ENCODE peak calls at places on chromosomes 13 and 19, in eight cellular contexts. One of them, this sample, is unnamed.

GRCh38 chr19:49588370-49589122 is 2.4 kb upstream of the PRR12 start:
- DNase-seq in tibial artery: no peak
- DNase-seq in ovary: no peak
- DNase-seq in omental fat pad: no peak
- DNase-seq in fibroblast of lung: no peak
- DNase-seq in right lobe of liver: no peak
- DNase-seq in cardiac fibroblast: no peak
- DNase-seq in RWPE1: no peak
- DNase-seq in this sample: no peak

GRCh38 chr13:23460921-23461320 is 27.4 kb upstream of the SACS start:
- DNase-seq in cardiac fibroblast: no peak
- DNase-seq in fibroblast of lung: no peak
- DNase-seq in ovary: no peak
- DNase-seq in omental fat pad: no peak
- DNase-seq in right lobe of liver: no peak
- DNase-seq in tibial artery: no peak
- DNase-seq in RWPE1: no peak
- DNase-seq in this sample: no peak

GRCh38 chr13:34243396-34243795 is 425.4 kb downstream of the RFC3 start:
- DNase-seq in ovary: no peak
- DNase-seq in RWPE1: no peak
- DNase-seq in tibial artery: no peak
- DNase-seq in right lobe of liver: no peak
- DNase-seq in cardiac fibroblast: no peak
- DNase-seq in fibroblast of lung: no peak
- DNase-seq in omental fat pad: no peak
- DNase-seq in this sample: no peak

GRCh38 chr19:48867922-48868195 is 558 bp downstream of the PLEKHA4 start:
- DNase-seq in RWPE1: no peak
- DNase-seq in right lobe of liver: no peak
- DNase-seq in fibroblast of lung: no peak
- DNase-seq in tibial artery: no peak
- DNase-seq in omental fat pad: no peak
- DNase-seq in ovary: peak; percentile 54
- DNase-seq in cardiac fibroblast: no peak
- DNase-seq in this sample: no peak

GRCh38 chr19:38526430-38526829 is 91.3 kb downstream of the MAP4K1 start:
- DNase-seq in tibial artery: no peak
- DNase-seq in right lobe of liver: no peak
- DNase-seq in cardiac fibroblast: no peak
- DNase-seq in omental fat pad: no peak
- DNase-seq in ovary: no peak
- DNase-seq in RWPE1: no peak
- DNase-seq in fibroblast of lung: no peak
- DNase-seq in this sample: no peak

GRCh38 chr19:43311706-43312105 is 41.8 kb upstream of the CD177 start:
- DNase-seq in omental fat pad: no peak
- DNase-seq in tibial artery: no peak
- DNase-seq in right lobe of liver: no peak
- DNase-seq in ovary: no peak
- DNase-seq in cardiac fibroblast: no peak
- DNase-seq in fibroblast of lung: no peak
- DNase-seq in RWPE1: no peak
- DNase-seq in this sample: no peak

GRCh38 chr19:23527797-23528196 is 132.5 kb upstream of the ZNF91 start:
- DNase-seq in cardiac fibroblast: no peak
- DNase-seq in RWPE1: no peak
- DNase-seq in omental fat pad: no peak
- DNase-seq in fibroblast of lung: no peak
- DNase-seq in ovary: no peak
- DNase-seq in tibial artery: no peak
- DNase-seq in right lobe of liver: no peak
- DNase-seq in this sample: no peak

GRCh38 chr13:30047154-30047874 is 196.9 kb upstream of the UBL3 start:
- DNase-seq in fibroblast of lung: peak; percentile 81
- DNase-seq in right lobe of liver: no peak
- DNase-seq in tibial artery: no peak
- DNase-seq in omental fat pad: no peak
- DNase-seq in RWPE1: no peak
- DNase-seq in cardiac fibroblast: no peak
- DNase-seq in ovary: no peak
- DNase-seq in this sample: no peak

GRCh38 chr13:110396913-110397379 is 89.9 kb downstream of the COL4A2 start:
- DNase-seq in fibroblast of lung: peak; percentile 100
- DNase-seq in ovary: peak; percentile 87
- DNase-seq in cardiac fibroblast: peak; percentile 100
- DNase-seq in omental fat pad: peak; percentile 78
- DNase-seq in right lobe of liver: no peak
- DNase-seq in RWPE1: peak; percentile 84
- DNase-seq in tibial artery: peak; percentile 98
- DNase-seq in this sample: no peak

GRCh38 chr13:46473806-46474205 is 79.2 kb upstream of the LRCH1 start:
- DNase-seq in omental fat pad: no peak
- DNase-seq in cardiac fibroblast: no peak
- DNase-seq in RWPE1: no peak
- DNase-seq in ovary: no peak
- DNase-seq in fibroblast of lung: no peak
- DNase-seq in tibial artery: no peak
- DNase-seq in right lobe of liver: no peak
- DNase-seq in this sample: no peak

GRCh38 chr13:46478641-46479040 is 74.3 kb upstream of the LRCH1 start:
- DNase-seq in ovary: no peak
- DNase-seq in cardiac fibroblast: peak; percentile 26
- DNase-seq in right lobe of liver: no peak
- DNase-seq in RWPE1: no peak
- DNase-seq in tibial artery: no peak
- DNase-seq in omental fat pad: no peak
- DNase-seq in fibroblast of lung: no peak
- DNase-seq in this sample: no peak

GRCh38 chr13:46472384-46472783 is 80.6 kb upstream of the LRCH1 start:
- DNase-seq in fibroblast of lung: no peak
- DNase-seq in RWPE1: no peak
- DNase-seq in omental fat pad: no peak
- DNase-seq in ovary: no peak
- DNase-seq in cardiac fibroblast: no peak
- DNase-seq in right lobe of liver: no peak
- DNase-seq in tibial artery: no peak
- DNase-seq in this sample: no peak

GRCh38 chr13:46476174-46476573 is 76.8 kb upstream of the LRCH1 start:
- DNase-seq in omental fat pad: no peak
- DNase-seq in RWPE1: no peak
- DNase-seq in fibroblast of lung: no peak
- DNase-seq in ovary: no peak
- DNase-seq in cardiac fibroblast: peak; percentile 28
- DNase-seq in tibial artery: no peak
- DNase-seq in right lobe of liver: no peak
- DNase-seq in this sample: no peak

DNA sequence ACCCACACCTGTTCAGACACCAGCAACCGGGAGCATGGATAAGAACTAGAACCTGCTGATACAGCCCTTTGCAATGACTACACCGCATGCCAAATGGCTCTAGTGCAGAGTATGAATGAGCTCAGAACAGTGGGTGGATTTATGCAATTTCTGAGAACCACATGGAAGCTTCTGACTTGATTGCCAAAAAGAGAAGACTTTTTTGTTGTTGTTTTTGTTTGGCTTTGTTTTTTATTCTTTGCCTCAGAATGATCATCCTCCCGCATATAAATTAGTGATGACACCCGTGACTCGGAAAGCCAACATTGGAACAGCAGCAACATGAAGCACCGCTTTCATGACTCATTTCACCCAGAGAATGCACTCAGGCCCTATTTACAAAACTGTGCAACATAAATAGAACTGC is 77.4 kb upstream of the LRCH1 start:
- DNase-seq in ovary: no peak
- DNase-seq in cardiac fibroblast: peak; percentile 77
- DNase-seq in tibial artery: peak; percentile 48
- DNase-seq in right lobe of liver: no peak
- DNase-seq in fibroblast of lung: peak; percentile 45
- DNase-seq in RWPE1: no peak
- DNase-seq in omental fat pad: no peak
- DNase-seq in this sample: no peak
- TF ChIP-seq CTCF in ovary: no peak
- TF ChIP-seq CTCF in cardiac fibroblast: no peak
- TF ChIP-seq CTCF in tibial artery: no peak
- TF ChIP-seq CTCF in right lobe of liver: no peak
- TF ChIP-seq CTCF in fibroblast of lung: no peak
- TF ChIP-seq CTCF in RWPE1: no peak
- TF ChIP-seq CTCF in omental fat pad: no peak
- TF ChIP-seq CTCF in this sample: no peak

GRCh38 chr13:44575741-44576395 is at the start of gene TSC22D1:
- DNase-seq in cardiac fibroblast: peak; percentile 62
- DNase-seq in ovary: peak; percentile 59
- DNase-seq in right lobe of liver: no peak
- DNase-seq in tibial artery: peak; percentile 43
- DNase-seq in fibroblast of lung: peak; percentile 66
- DNase-seq in omental fat pad: no peak
- DNase-seq in RWPE1: peak; percentile 20
- DNase-seq in this sample: peak; percentile 37
- TF ChIP-seq CTCF in cardiac fibroblast: no peak
- TF ChIP-seq CTCF in ovary: no peak
- TF ChIP-seq CTCF in right lobe of liver: no peak
- TF ChIP-seq CTCF in tibial artery: no peak
- TF ChIP-seq CTCF in fibroblast of lung: no peak
- TF ChIP-seq CTCF in omental fat pad: no peak
- TF ChIP-seq CTCF in RWPE1: no peak
- TF ChIP-seq CTCF in this sample: peak; percentile 9

GRCh38 chr19:37362733-37363132 is 8.2 kb upstream of the ZNF527 start:
- DNase-seq in tibial artery: no peak
- DNase-seq in omental fat pad: no peak
- DNase-seq in fibroblast of lung: no peak
- DNase-seq in ovary: no peak
- DNase-seq in cardiac fibroblast: peak; percentile 17
- DNase-seq in RWPE1: no peak
- DNase-seq in right lobe of liver: no peak
- DNase-seq in this sample: no peak
- TF ChIP-seq CTCF in tibial artery: no peak
- TF ChIP-seq CTCF in omental fat pad: no peak
- TF ChIP-seq CTCF in fibroblast of lung: no peak
- TF ChIP-seq CTCF in ovary: no peak
- TF ChIP-seq CTCF in cardiac fibroblast: peak; percentile 7
- TF ChIP-seq CTCF in RWPE1: no peak
- TF ChIP-seq CTCF in right lobe of liver: no peak
- TF ChIP-seq CTCF in this sample: peak; percentile 15

GRCh38 chr19:4457654-4458406 is at the start of gene UBXN6:
- DNase-seq in omental fat pad: peak; percentile 92
- DNase-seq in tibial artery: peak; percentile 99
- DNase-seq in RWPE1: peak; percentile 96
- DNase-seq in ovary: peak; percentile 97
- DNase-seq in right lobe of liver: peak; percentile 99
- DNase-seq in fibroblast of lung: peak; percentile 99
- DNase-seq in cardiac fibroblast: peak; percentile 99
- DNase-seq in this sample: peak; percentile 97
- TF ChIP-seq CTCF in omental fat pad: no peak
- TF ChIP-seq CTCF in tibial artery: no peak
- TF ChIP-seq CTCF in RWPE1: no peak
- TF ChIP-seq CTCF in ovary: no peak
- TF ChIP-seq CTCF in right lobe of liver: no peak
- TF ChIP-seq CTCF in fibroblast of lung: no peak
- TF ChIP-seq CTCF in cardiac fibroblast: no peak
- TF ChIP-seq CTCF in this sample: no peak

GRCh38 chr19:46372901-46373572 is 26.1 kb downstream of the PPP5C start:
- DNase-seq in fibroblast of lung: peak; percentile 63
- DNase-seq in right lobe of liver: peak; percentile 45
- DNase-seq in omental fat pad: no peak
- DNase-seq in tibial artery: no peak
- DNase-seq in cardiac fibroblast: peak; percentile 67
- DNase-seq in ovary: peak; percentile 20
- DNase-seq in RWPE1: peak; percentile 60
- DNase-seq in this sample: no peak
- TF ChIP-seq CTCF in fibroblast of lung: peak; percentile 39
- TF ChIP-seq CTCF in right lobe of liver: no peak
- TF ChIP-seq CTCF in omental fat pad: no peak
- TF ChIP-seq CTCF in tibial artery: no peak
- TF ChIP-seq CTCF in cardiac fibroblast: peak; percentile 43
- TF ChIP-seq CTCF in ovary: no peak
- TF ChIP-seq CTCF in RWPE1: peak; percentile 59
- TF ChIP-seq CTCF in this sample: peak; percentile 49

GRCh38 chr13:36736119-36736726 is 62.4 kb downstream of the SERTM1 start:
- DNase-seq in cardiac fibroblast: peak; percentile 82
- DNase-seq in RWPE1: peak; percentile 38
- DNase-seq in omental fat pad: no peak
- DNase-seq in fibroblast of lung: peak; percentile 55
- DNase-seq in ovary: peak; percentile 32
- DNase-seq in tibial artery: no peak
- DNase-seq in right lobe of liver: peak; percentile 56
- DNase-seq in this sample: peak; percentile 65
- TF ChIP-seq CTCF in cardiac fibroblast: peak; percentile 57
- TF ChIP-seq CTCF in RWPE1: peak; percentile 65
- TF ChIP-seq CTCF in omental fat pad: no peak
- TF ChIP-seq CTCF in fibroblast of lung: peak; percentile 65
- TF ChIP-seq CTCF in ovary: peak; percentile 31
- TF ChIP-seq CTCF in tibial artery: peak; percentile 63
- TF ChIP-seq CTCF in right lobe of liver: peak; percentile 67
- TF ChIP-seq CTCF in this sample: peak; percentile 84

DNA sequence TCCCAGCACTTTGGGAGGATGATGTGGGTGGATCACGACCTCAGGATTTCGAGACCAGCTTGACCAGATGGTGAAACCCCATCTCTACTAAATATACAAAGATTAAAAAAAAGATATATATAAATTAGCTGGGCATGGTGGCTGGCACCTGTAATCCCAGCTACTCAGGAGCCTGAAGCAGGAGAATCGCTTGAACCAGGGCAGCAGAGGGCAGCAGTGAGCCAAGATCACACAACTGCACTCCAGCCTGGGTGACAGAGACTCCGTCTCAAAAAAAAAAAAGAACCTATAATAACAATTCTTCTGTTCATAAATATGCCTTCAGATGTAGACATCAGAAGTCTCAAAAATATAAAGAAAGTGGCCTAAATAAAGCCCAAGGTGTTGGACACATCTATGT is 7.6 kb downstream of the ZNF737 start:
- DNase-seq in omental fat pad: no peak
- DNase-seq in cardiac fibroblast: no peak
- DNase-seq in tibial artery: no peak
- DNase-seq in right lobe of liver: no peak
- DNase-seq in RWPE1: no peak
- DNase-seq in fibroblast of lung: no peak
- DNase-seq in ovary: peak; percentile 54
- DNase-seq in this sample: no peak
- TF ChIP-seq CTCF in omental fat pad: no peak
- TF ChIP-seq CTCF in cardiac fibroblast: no peak
- TF ChIP-seq CTCF in tibial artery: no peak
- TF ChIP-seq CTCF in right lobe of liver: peak; percentile 8
- TF ChIP-seq CTCF in RWPE1: no peak
- TF ChIP-seq CTCF in fibroblast of lung: no peak
- TF ChIP-seq CTCF in ovary: no peak
- TF ChIP-seq CTCF in this sample: peak; percentile 35

GRCh38 chr19:13877303-13877702 is 369 bp downstream of the NANOS3 start:
- DNase-seq in cardiac fibroblast: no peak
- DNase-seq in right lobe of liver: no peak
- DNase-seq in ovary: no peak
- DNase-seq in tibial artery: no peak
- DNase-seq in RWPE1: no peak
- DNase-seq in omental fat pad: no peak
- DNase-seq in fibroblast of lung: no peak
- DNase-seq in this sample: no peak
- TF ChIP-seq CTCF in cardiac fibroblast: no peak
- TF ChIP-seq CTCF in right lobe of liver: no peak
- TF ChIP-seq CTCF in ovary: no peak
- TF ChIP-seq CTCF in tibial artery: no peak
- TF ChIP-seq CTCF in RWPE1: no peak
- TF ChIP-seq CTCF in omental fat pad: no peak
- TF ChIP-seq CTCF in fibroblast of lung: no peak
- TF ChIP-seq CTCF in this sample: no peak

This sample was measured in neural crest cell.